ENCODE peak calls at places on chromosomes 3 and 15, in four cellular contexts. Q is esophagus muscularis mucosa, W is psoas muscle, L is heart left ventricle. A is an unnamed sample. For H3K4me1 and H3K36me3, the result is how much of the 10 kb centered on the place peaks cover.

GRCh38 chr3:112767777-112768176 is 78.9 kb downstream of the CD200R1L start:
- DNase-seq in W (no peak), L (no peak), Q (no peak), A (no peak)

GRCh38 chr3:144085964-144086363 is 114.3 kb downstream of the DIPK2A start:
- DNase-seq in L (no peak), W (no peak), Q (no peak), A (no peak)

GRCh38 chr3:58529516-58530353 is 7.3 kb downstream of the ACOX2 start:
- DNase-seq in W (no peak), L (no peak), Q (peak), A (peak)

GRCh38 chr15:101083336-101084045 is 164.3 kb downstream of the LRRK1 start:
- DNase-seq in L (no peak), Q (no peak), W (no peak), A (no peak)

GRCh38 chr3:65096110-65096509 is 408.3 kb upstream of the ADAMTS9 start:
- DNase-seq in W (no peak), Q (no peak), L (no peak), A (no peak)

GRCh38 chr3:194279106-194279505 is 72.0 kb downstream of the CPN2 start:
- DNase-seq in W (no peak), L (no peak), Q (no peak), A (no peak)

GRCh38 chr15:34684351-34684750 is 70.4 kb downstream of the GJD2 start:
- DNase-seq in L (no peak), W (no peak), Q (no peak), A (no peak)

GRCh38 chr3:53566450-53567145 is 72.2 kb downstream of the CACNA1D start:
- DNase-seq in W (no peak), Q (no peak), L (no peak), A (no peak)

GRCh38 chr3:44845528-44846520 is 15.9 kb upstream of the TMEM42 start:
- DNase-seq in Q (peak), W (no peak), L (no peak), A (no peak)

GRCh38 chr15:70151008-70151407 is 53.3 kb upstream of the TLE3 start:
- DNase-seq in W (no peak), Q (no peak), L (no peak), A (no peak)

GRCh38 chr3:115905871-115906270 is 282.6 kb downstream of the GAP43 start:
- DNase-seq in Q (no peak), L (no peak), W (no peak), A (no peak)

GRCh38 chr3:195735036-195735695 is 14.4 kb downstream of the MUC20 start:
- DNase-seq in L (peak), W (no peak), Q (no peak), A (no peak)

GRCh38 chr3:65356331-65357286 is 668.8 kb upstream of the ADAMTS9 start:
- DNase-seq in Q (no peak), L (no peak), W (no peak), A (no peak)

GRCh38 chr15:42796955-42797779 is 60.2 kb upstream of the CDAN1 start:
- DNase-seq in W (no peak), L (no peak), Q (no peak), A (no peak)

GRCh38 chr15:70246623-70247200 is 149.0 kb upstream of the TLE3 start:
- DNase-seq in W (no peak), Q (no peak), L (no peak), A (no peak)

GRCh38 chr3:45343947-45344346 is 44.4 kb upstream of the LARS2 start:
- DNase-seq in W (no peak), L (no peak), Q (no peak), A (peak)

GRCh38 chr3:55724851-55725250 is 237.7 kb upstream of the WNT5A start:
- DNase-seq in L (no peak), W (no peak), Q (peak), A (no peak)

GRCh38 chr15:28887344-28888174 is 1.8 kb downstream of the APBA2 start:
- DNase-seq in Q (no peak), L (no peak), W (no peak), A (no peak)

GRCh38 chr3:38829404-38829803 is 13.4 kb upstream of the SCN10A start:
- DNase-seq in Q (peak), L (no peak), W (peak), A (peak)

GRCh38 chr15:41494190-41494921 is 682 bp downstream of the ITPKA start:
- DNase-seq in Q (no peak), L (peak), W (peak), A (peak)

GRCh38 chr3:135851201-135852061 is 114.1 kb upstream of the PPP2R3A start:
- DNase-seq in L (no peak), Q (no peak), W (no peak), A (no peak)

GRCh38 chr15:35173444-35174118 is 88.5 kb upstream of the NANOGP8 start:
- DNase-seq in L (no peak), Q (no peak), W (no peak), A (no peak)

GRCh38 chr3:185954366-185954723 is 16.5 kb upstream of the TRA2B start:
- DNase-seq in L (no peak), Q (no peak), W (no peak), A (no peak)

GRCh38 chr3:49255686-49256085 is 21.3 kb downstream of the C3orf62 start:
- DNase-seq in W (no peak), Q (no peak), L (no peak), A (no peak)

GRCh38 chr15:78873796-78874761 is 1.4 kb downstream of the MORF4L1 start:
- DNase-seq in Q (no peak), W (no peak), L (no peak), A (no peak)

GRCh38 chr3:104460477-104461406 is 906.0 kb upstream of the ALCAM start:
- DNase-seq in L (no peak), W (no peak), Q (no peak), A (no peak)

GRCh38 chr3:28077566-28077965 is 163.9 kb upstream of the CMC1 start:
- DNase-seq in Q (no peak), L (no peak), W (peak), A (no peak)

GRCh38 chr15:35874260-35874905 is 328.4 kb upstream of the DPH6 start:
- DNase-seq in Q (no peak), W (no peak), L (no peak), A (no peak)

GRCh38 chr15:96585634-96586386 is 255.3 kb downstream of the NR2F2 start:
- DNase-seq in Q (no peak), W (no peak), L (no peak), A (no peak)

GRCh38 chr3:25481402-25481801 is 53.3 kb downstream of the RARB start:
- DNase-seq in W (no peak), Q (no peak), L (no peak), A (no peak)

GRCh38 chr3:124572851-124573405 is 157.3 kb upstream of the UMPS start:
- DNase-seq in W (no peak), Q (no peak), L (no peak), A (no peak)

GRCh38 chr3:82229397-82229796 is 468.0 kb upstream of the GBE1 start:
- DNase-seq in Q (no peak), L (no peak), W (no peak), A (no peak)

GRCh38 chr15:67126551-67127333 is 61.3 kb downstream of the SMAD3 start:
- DNase-seq in Q (no peak), W (no peak), L (no peak), A (no peak)

GRCh38 chr3:122094125-122094524 is 39.0 kb downstream of the CD86 start:
- DNase-seq in L (no peak), Q (no peak), W (no peak), A (no peak)

GRCh38 chr3:65953301-65953812 is 85.4 kb downstream of the MAGI1 start:
- DNase-seq in L (no peak), Q (no peak), W (no peak), A (no peak)

GRCh38 chr15:99509686-99510461 is 55.9 kb upstream of the MEF2A start:
- DNase-seq in Q (no peak), W (no peak), L (no peak), A (no peak)

DNA sequence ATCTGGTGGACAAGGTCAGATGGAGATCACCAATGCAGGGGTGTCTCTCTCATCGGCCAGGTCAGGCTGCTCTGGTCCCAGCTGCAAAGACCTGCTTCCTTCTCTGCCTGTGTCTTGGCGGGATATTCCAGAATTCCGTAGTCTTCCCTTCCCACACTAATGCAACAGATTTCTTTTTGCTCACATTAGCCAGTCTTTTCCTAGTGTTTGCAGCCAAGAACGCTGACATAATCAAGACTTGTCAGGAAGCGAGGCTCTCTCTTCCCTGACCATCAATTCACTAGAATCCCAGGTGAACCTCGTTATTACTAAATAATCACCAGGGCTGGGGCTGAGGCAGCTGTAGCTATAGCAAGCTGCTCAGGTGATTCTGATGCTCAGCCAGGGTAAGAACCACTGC is 43.3 kb upstream of the ACKR4 start:
- DNase-seq in L (no peak), W (no peak), Q (no peak), A (no peak)
- H3K4me1 ChIP-seq in L (under half), W (under half), Q (under half), A (under half)

DNA sequence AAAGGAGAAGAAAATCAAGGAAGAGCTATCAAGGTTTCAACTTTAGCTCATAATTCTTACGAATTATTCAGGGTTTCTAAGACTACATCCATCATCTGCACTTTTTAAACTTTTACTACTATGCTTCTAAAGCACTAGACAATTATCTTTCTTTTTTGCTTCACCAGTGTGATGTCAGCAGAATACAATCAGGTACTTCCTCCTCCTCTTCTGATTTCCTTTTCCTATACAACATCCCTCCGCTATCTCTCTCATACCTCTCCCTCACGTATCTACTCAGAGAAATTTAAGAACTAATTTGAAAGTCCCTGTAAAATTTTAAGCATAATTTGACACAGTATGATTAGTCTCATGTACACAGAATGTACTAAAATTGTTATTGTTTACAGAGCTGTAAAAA is 47.3 kb upstream of the USP50 start:
- DNase-seq in L (no peak), W (no peak), Q (no peak), A (no peak)
- H3K36me3 ChIP-seq in L (half or more), W (half or more), Q (half or more), A (half or more)

DNA sequence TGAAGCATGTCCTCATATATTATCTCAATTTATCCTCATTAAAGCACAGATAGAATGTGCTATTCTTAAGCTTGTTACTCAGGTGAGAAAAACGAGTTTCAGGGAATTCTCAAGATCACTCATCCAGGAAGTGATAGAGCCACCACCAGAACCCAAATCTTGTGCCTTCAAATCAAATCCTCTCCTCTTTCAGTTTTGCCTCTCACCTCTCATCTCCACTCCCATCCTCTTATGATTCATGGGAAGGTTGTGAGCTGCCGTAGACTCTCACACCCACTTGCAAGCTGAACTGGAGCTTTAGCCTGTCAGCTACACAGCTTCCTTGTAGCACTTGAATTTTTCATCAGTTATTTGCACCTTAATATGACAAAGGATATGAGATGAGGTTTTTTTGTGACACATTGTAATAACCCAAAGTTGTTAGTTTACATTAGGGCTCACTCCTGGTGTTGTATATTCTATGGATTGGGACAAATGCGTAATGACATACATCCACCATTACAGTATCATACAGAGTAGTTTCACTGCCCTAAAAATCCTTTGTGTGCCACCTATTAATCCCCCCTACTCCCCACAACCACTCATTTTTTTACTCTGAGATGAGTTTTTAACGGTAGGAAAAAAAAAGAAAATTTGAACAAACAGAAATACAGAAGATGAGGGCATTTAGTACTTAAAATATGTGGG is 25.7 kb downstream of the GPR15 start:
- DNase-seq in W (no peak), Q (no peak), L (no peak), A (no peak)
- H3K4me1 ChIP-seq in W (under half), Q (under half), L (under half), A (under half)

GRCh38 chr15:22908830-22909229 is 70.4 kb downstream of the NIPA2 start:
- DNase-seq in W (no peak), Q (no peak), L (no peak), A (no peak)
- H3K36me3 ChIP-seq in W (half or more), Q (half or more), L (half or more), A (under half)

DNA sequence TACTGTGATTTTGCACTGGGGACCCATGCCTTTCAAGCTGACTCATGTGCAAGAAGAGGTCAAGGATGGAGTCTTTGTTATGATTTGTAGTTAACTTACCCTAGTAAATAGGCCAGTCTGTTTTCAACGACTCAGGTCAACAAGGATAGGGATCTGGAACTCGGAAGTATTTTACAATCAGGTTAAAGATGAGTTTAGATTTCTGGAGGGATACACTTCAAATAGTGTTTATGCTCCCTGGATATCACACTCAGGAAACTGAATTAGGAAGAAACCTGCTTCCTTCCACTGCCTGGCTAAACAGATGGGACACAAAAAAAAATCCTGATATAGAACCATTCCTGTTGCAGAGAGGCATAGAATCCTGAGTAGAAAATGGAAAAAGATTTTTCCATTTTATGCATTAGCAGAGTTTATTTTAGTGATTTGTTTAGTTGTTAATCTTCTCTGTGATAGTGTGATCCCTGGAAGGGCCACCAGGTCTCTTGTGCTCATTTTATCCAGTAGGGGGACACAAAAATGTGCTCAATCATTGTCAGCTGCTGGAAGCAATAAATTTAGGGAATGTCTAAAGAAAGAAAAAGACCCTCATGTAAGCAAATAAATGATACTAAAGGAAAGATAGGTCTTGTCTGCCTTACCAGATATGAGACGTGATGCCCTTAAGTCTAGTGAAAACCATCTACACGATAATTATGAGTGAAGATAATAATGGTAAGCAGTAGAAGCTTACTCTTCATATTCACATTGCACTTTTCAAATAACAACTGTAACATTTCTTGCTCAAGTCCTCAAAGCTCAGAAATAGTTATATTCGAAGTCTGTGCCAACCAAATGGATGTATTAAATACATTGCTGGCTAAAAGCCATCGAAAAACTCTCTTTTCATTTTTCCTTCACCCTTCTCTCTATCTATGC is 452.1 kb upstream of the KCNMB2 start:
- DNase-seq in W (no peak), L (no peak), Q (no peak), A (peak)
- H3K4me1 ChIP-seq in W (under half), L (under half), Q (half or more), A (under half)

DNA sequence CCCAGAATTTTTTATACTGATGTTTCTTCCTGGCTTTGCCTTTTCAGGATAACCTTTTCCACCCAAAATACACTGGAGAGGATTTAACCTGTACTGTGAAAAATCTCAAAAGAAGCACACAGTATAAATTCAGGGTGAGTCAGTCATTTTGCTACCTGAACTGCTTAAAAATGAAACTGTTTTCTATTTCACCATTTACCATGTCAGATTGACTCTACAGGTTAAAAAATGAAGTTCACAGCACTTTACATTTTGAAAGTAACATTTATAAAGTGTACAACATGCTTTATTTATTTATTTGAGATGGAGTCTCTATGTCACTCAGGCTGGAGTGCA is 115.2 kb downstream of the GHSR start:
- DNase-seq in W (no peak), L (no peak), Q (no peak), A (no peak)
- H3K36me3 ChIP-seq in W (half or more), L (half or more), Q (half or more), A (under half)

DNA sequence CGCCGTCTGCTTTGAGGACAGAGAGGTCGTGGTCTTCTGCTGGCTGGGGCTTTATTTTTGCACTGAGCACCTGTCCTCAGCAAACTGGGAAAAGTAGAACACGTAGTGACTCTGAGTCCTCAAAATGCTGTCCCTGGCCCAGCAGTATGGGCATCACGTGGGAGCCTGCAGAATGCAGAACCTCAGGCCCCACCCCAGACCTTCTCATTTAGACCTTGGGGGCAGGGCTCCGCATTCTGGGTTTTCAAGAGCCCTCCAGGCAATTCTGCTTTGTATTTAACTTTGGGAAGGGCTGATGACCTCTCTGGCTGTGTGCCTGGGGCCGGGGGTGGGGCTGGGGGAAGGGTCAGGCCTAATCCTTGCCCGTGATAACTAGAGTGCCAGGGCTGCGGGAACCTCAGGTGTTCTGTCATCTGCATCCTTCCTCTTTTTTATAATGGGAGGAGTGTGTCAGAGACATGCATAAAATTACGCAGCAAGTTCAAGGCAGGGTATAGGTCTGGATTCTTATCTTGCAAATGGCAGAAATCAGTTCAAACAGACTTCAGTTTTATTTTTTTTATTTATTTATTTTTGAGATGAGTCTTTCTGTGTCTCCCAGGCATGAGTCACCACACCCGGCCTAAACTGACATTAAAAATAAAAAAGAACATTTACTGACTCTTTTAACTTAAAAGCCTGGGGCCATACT is 11.1 kb downstream of the SLC6A6 start:
- DNase-seq in L (no peak), W (no peak), Q (no peak), A (no peak)
- H3K4me1 ChIP-seq in L (under half), W (under half), Q (under half), A (under half)

DNA sequence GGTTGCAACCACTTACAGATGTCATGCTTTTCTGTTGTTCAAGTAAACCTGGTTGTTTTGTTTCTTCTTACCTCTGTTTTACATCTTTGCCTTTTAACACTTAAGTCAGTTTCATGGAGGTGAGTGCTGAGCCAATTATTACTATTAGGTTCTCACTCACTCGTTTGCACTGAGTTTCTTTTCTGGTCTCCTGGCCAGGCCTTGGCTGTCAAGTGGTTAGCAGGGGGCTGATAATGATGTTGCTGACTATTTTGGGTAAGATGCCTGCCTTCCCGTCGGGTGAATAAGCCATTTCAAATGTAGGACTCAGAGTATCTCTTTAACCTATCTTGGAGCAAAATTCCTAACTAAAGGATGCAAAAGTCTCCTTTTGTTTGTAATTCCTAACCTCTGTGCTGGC is 78.5 kb downstream of the KLHL25 start:
- DNase-seq in W (no peak), L (no peak), Q (no peak), A (no peak)
- H3K36me3 ChIP-seq in W (half or more), L (half or more), Q (half or more), A (under half)